ENCODE peak calls at places on chromosomes 12 and 14, in five cellular contexts. V, Y, H, J and S are unnamed samples.

GRCh38 chr12:63151898-63152700 is 1.1 kb upstream of the AVPR1A start:
- DNase-seq in V (peak), J (peak), Y (peak), H (peak), S (peak)

GRCh38 chr12:85489194-85489593 is 209.2 kb downstream of the ALX1 start:
- DNase-seq in Y (no peak), H (no peak), V (no peak), J (no peak), S (no peak)

GRCh38 chr12:120199595-120200306 is 1.2 kb downstream of the RPLP0 start:
- DNase-seq in V (peak), J (no peak), H (no peak), Y (no peak), S (peak)

GRCh38 chr12:65464930-65465329 is 186.4 kb downstream of the MSRB3 start:
- DNase-seq in V (peak), J (no peak), Y (no peak), H (no peak), S (no peak)

GRCh38 chr12:56153291-56154065 is 1.1 kb downstream of the MYL6B start:
- DNase-seq in Y (no peak), J (no peak), V (no peak), H (no peak), S (no peak)

GRCh38 chr12:107196681-107197080 is 103.3 kb upstream of the CRY1 start:
- DNase-seq in Y (no peak), J (no peak), V (peak), H (no peak), S (no peak)

GRCh38 chr12:131598717-131599116 is 112.2 kb upstream of the SFSWAP start:
- DNase-seq in H (peak), V (no peak), J (no peak), Y (no peak), S (no peak)

GRCh38 chr12:5177731-5178130 is 134.1 kb downstream of the KCNA5 start:
- DNase-seq in J (no peak), H (no peak), V (no peak), Y (no peak), S (no peak)

GRCh38 chr14:38336298-38336697 is 80.4 kb upstream of the CLEC14A start:
- DNase-seq in H (no peak), V (no peak), J (no peak), Y (no peak), S (no peak)

DNA sequence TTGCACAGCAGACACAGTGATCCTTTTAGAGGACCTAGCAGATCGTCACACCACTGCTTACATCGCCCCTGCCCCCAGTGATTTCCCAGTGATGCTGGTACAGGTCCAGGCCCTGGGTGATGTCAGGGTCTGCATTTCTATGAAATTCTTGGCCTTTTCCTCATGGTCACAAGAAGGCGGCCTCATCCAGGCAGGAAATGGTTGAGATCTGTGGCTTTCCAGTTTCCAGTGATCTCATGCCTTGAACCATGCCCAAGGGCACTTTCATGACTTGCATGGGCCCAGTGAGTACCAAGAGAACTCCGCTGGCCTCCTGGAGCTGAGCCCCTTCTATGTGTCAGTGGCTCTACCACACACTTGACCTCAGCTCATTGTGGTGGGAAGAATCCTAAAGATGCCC is 41.9 kb upstream of the BDKRB2 start:
- DNase-seq in V (peak), H (peak), Y (no peak), J (no peak), S (no peak)
- H4K8ac ChIP-seq in V (peak), H (no peak), Y (no peak), J (no peak), S (no peak)

DNA sequence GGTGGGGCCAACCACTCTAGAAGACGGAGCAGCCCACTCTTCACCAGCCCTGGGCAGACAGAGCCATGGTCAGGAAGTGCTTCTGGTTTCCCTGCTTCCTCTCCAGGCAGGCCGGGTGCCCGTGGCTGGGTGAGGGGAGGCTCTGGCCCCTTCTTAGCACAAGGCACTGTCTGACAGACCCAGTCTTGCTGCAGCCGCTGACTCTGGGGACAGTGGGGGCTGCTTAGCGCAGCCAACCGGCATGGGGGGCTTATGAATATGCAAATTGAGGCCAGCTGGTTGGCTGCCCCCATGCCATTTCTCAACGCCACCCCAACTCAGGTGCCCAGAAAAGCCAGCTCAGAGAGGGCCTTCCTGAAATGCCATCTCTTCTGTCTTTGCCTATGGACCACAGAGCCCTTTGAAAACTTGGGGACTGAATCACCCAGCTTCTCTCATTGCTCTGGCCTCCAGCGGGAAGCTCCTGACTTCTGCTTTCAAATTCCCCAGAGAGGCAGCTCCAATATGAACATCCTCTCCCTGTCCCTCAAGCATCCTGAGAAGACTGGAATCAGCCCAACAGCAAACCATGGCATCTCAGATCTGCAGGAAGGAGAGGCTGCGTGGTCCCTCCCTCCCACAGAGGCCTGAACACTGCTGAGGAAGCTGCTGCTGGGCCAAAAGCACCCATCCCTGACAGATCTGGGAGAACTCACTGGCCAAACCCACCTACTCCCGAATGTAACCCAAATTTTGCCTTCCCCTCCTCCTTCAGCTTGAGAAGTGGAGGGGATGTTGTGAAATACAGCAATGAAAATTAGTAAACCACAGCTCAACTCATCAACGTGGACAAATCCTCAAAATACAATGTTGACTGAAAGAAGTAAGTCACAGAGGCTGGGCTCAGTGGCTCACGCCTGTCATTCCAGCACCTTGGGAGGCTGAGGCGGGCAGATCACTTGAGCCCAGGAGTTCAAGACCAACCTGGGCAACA is at the start of gene PROX2:
- DNase-seq in H (no peak), V (no peak), Y (no peak), J (no peak), S (no peak)
- H4K8ac ChIP-seq in H (no peak), V (no peak), Y (no peak), J (no peak), S (no peak)

GRCh38 chr14:35292051-35292769 is at the start of gene PSMA6:
- DNase-seq in J (peak), H (peak), Y (peak), V (peak), S (peak)

GRCh38 chr14:35289623-35290022 is 2.6 kb upstream of the PSMA6 start:
- DNase-seq in J (no peak), V (no peak), Y (no peak), H (no peak), S (no peak)

GRCh38 chr14:35296505-35296904 is 4.3 kb downstream of the PSMA6 start:
- DNase-seq in J (no peak), H (no peak), Y (peak), V (no peak), S (peak)

GRCh38 chr14:35295845-35296161 is 3.6 kb downstream of the PSMA6 start:
- DNase-seq in J (no peak), H (no peak), Y (no peak), V (no peak), S (no peak)

DNA sequence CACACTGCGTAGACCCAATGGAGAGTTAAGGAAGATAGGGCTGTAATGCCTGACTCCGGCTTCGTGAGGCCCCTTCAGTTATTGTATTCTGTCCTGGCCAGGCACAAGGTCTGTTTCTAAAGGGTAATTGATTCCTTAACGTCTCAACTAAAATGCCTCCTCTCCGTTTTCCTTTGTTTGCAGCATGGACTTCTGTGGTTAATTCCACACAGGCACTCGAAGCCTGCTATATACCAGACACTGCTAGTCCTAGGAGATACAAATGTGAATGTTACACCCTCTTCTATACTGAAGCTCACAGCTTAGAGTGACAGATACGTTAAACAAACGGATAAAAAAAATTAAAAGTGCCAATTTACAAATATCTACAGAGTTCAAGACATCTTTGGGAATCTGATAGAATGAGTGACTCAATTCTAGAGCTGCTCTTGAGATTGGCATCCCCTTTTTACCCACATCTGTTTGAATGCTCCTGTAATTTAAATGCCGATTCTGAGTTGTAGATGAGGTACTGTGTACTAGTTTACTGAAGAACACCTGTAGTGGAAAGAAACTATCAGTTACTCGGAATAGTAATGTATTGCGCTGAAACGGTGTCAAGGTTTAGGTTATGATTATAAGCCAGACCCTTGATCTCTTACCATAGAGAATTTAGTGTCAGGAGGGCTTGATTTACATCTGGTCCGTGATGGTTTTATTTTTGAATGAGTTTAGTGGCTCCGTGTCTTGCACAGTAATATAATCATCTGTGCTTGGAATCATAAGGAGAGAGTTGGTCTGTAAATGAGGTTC is 784 bp downstream of the PSMA6 start:
- DNase-seq in H (no peak), Y (no peak), V (peak), J (no peak), S (peak)
- H4K8ac ChIP-seq in H (no peak), Y (no peak), V (peak), J (no peak), S (peak)

DNA sequence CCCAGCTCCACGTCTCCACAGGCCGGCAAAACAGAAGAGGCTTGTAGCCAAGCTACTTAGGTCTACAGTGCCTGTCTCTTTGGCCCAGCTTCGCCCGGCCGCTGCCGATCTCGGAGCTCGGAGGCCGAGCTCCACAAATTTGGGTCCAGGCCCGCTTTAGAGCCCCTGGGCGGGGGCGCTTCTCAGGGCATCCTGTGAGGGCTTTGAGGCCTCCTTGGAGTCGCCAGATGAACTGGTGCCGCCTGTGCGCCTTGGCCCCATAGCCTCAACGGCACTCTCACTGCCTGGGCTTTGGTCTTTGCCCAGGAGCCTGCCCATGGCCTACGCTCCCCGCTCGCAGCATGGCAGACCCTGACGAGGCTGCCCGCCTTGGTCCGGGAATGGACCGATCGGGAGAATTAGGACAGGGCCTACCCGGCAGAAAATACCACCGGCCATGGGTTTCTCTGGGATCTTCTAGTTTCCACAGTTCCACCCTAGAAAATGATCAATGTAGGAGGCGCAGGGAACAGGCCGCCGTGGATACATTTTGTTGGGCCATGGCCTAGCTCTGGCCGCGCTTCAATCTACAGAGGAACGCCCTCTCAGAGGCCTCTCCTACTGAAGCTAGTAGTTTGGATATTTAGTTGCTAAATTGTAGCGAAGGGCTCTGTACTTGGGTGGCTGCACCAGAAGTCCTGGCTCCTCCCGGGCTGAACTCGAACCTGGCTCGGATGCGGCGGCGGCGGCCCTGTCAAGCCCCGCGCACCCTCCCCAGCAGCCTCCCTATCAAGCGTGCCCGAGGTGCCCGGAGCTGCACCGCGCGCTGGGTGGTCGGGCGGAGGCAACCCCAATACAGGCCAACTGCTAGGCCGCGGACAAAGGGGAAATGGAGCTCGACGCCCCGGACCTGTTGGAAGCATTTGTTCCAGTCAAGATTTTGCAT is 1.1 kb upstream of the NKX2-8 start:
- DNase-seq in Y (peak), V (no peak), H (peak), J (no peak), S (no peak)
- H4K8ac ChIP-seq in Y (no peak), V (no peak), H (no peak), J (no peak), S (no peak)

GRCh38 chr12:27535318-27535717 is 11.3 kb downstream of the PPFIBP1 start:
- DNase-seq in J (no peak), H (no peak), V (no peak), Y (no peak), S (peak)

GRCh38 chr12:27537855-27538675 is 14.1 kb downstream of the PPFIBP1 start:
- DNase-seq in H (no peak), V (no peak), J (no peak), Y (no peak), S (no peak)

GRCh38 chr12:27534765-27535161 is 10.8 kb downstream of the PPFIBP1 start:
- DNase-seq in H (no peak), V (no peak), J (no peak), Y (no peak), S (no peak)

GRCh38 chr12:27531916-27532315 is 7.9 kb downstream of the PPFIBP1 start:
- DNase-seq in Y (no peak), J (no peak), H (no peak), V (no peak), S (no peak)

GRCh38 chr12:27534060-27534764 is 10.2 kb downstream of the PPFIBP1 start:
- DNase-seq in V (no peak), H (no peak), J (no peak), Y (no peak), S (no peak)
- H4K8ac ChIP-seq in V (no peak), H (no peak), J (no peak), Y (no peak), S (no peak)

GRCh38 chr12:3227076-3227975 is 150.1 kb downstream of the TSPAN9 start:
- DNase-seq in H (peak), V (no peak), Y (peak), J (no peak), S (no peak)
- H4K8ac ChIP-seq in H (no peak), V (peak), Y (no peak), J (no peak), S (no peak)

GRCh38 chr12:53378705-53379388 is 1.1 kb upstream of the SP1 start:
- DNase-seq in V (no peak), Y (peak), H (no peak), J (no peak), S (peak)
- H4K8ac ChIP-seq in V (peak), Y (peak), H (no peak), J (peak), S (peak)

DNA sequence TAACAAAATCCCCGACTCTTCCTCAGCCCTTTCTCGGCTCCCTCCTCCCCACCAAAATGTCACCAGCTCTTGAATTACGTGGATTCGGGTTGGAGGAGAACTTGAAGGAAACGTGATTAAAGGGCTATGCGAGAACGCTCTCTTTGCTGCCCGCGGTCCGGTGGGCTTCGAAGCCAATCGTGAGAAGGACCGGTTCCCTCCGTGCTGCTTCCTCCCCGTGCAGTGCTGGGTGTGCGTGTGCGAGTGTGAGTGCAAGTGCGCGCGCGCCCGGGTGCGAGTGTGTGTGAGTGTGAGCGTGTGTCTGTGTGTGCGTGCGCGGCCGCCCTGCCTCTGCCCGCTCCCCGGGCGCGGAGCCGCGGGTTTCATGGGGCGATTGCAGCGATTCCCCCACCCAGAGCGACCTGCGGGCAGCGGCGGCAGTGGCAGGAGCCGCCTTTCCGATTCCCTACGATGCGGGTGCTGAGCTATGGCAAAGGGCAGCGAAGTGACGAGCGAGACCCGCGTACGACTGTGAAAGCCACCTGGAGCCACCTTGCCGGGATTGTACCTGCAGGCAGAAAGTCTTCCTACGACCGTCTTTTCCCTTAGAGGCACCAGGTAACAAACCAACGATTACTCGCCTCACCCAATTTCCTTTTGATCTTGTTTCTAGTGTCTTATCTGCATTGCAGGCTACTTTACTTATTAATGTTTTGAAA is 1.4 kb downstream of the LRFN5 start:
- DNase-seq in J (no peak), Y (peak), H (peak), V (no peak), S (peak)
- H4K8ac ChIP-seq in J (no peak), Y (no peak), H (no peak), V (no peak), S (no peak)

GRCh38 chr12:3314306-3314663 is 176.7 kb upstream of the PRMT8 start:
- DNase-seq in J (no peak), H (no peak), V (no peak), Y (no peak), S (no peak)

GRCh38 chr12:3311491-3312103 is 179.4 kb upstream of the PRMT8 start:
- DNase-seq in H (no peak), J (no peak), Y (no peak), V (no peak), S (no peak)

GRCh38 chr12:3315201-3315661 is 175.8 kb upstream of the PRMT8 start:
- DNase-seq in V (peak), H (no peak), J (no peak), Y (no peak), S (peak)

GRCh38 chr12:3313066-3313465 is 177.9 kb upstream of the PRMT8 start:
- DNase-seq in Y (no peak), J (no peak), V (peak), H (no peak), S (peak)

DNA sequence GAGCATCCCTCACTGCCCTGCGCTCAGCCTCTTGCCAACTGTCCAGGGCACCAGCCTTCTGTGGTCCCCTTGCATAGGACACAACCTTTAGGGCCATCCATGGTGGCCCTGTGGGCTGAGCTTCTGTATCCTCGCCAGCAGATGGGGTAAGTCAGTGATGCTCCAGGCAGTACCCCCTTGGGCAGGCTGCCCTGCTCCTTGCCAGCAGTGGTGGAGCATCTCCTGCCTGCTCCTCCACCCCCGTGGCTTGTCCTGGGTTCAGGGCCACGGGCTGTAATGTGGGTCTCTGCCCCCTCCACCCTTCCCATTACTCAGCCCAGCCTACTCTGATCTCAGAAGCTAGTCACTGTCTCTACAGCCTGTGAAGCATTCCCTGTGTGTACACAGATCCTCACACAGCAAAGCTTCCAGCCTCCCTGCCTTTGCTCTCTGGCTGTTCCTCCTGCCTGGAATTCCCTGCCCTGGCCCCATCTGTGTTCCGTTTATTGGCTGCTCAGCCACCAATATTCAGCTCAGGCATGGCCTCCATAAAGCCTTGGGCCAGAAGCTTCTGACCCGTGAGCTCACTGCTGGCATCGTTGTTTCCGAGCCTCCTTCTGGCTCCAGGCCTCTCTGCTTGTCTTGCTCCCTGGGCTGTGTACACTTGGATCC is 177.2 kb upstream of the PRMT8 start:
- DNase-seq in H (peak), J (peak), V (peak), Y (peak), S (no peak)
- H4K8ac ChIP-seq in H (no peak), J (no peak), V (peak), Y (no peak), S (no peak)

DNA sequence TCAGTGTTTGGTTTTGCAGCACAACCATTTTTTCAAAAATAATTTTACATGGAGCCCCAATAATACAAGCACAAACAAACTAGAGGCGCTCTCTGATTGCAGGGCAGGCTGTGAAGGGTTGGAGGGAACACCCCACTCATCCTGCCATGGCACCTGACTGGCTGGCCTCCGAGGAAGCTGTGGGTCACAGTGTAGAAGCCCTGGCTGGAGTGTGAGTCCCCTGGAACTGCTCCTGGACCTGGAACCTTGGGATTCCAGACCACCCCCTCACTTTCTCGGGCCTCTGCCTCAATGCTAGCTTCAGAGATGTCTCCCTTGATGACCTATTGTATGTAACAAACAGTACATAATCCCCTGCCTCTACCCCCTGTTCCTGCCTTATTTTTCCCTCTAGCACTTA is 14.8 kb upstream of the SERPINA12 start:
- DNase-seq in Y (no peak), V (no peak), H (no peak), J (no peak), S (no peak)
- H4K8ac ChIP-seq in Y (no peak), V (no peak), H (no peak), J (no peak), S (no peak)